ENCODE peak calls at places on chromosomes 1 and 21, in five cellular contexts. One of them, this sample, is unnamed.

GRCh38 chr1:161335796-161336195 is 21.6 kb downstream of the SDHC start:
- DNase-seq in HepG2: no peak
- DNase-seq in H1: no peak
- DNase-seq in K562: no peak
- DNase-seq in GM12878: no peak
- DNase-seq in this sample: no peak

GRCh38 chr21:17083084-17083483 is 429.8 kb upstream of the CXADR start:
- DNase-seq in K562: no peak
- DNase-seq in HepG2: no peak
- DNase-seq in GM12878: no peak
- DNase-seq in H1: no peak
- DNase-seq in this sample: no peak

GRCh38 chr1:87182611-87183010 is 146.1 kb upstream of the LMO4 start:
- DNase-seq in HepG2: no peak
- DNase-seq in H1: no peak
- DNase-seq in K562: no peak
- DNase-seq in GM12878: no peak
- DNase-seq in this sample: no peak

GRCh38 chr1:52057245-52057644 is 1.1 kb downstream of the BTF3L4 start:
- DNase-seq in H1: no peak
- DNase-seq in GM12878: no peak
- DNase-seq in HepG2: no peak
- DNase-seq in K562: no peak
- DNase-seq in this sample: no peak

GRCh38 chr1:180482425-180483275 is 19.7 kb downstream of the ACBD6 start:
- DNase-seq in HepG2: peak
- DNase-seq in K562: peak
- DNase-seq in H1: no peak
- DNase-seq in GM12878: no peak
- DNase-seq in this sample: no peak

GRCh38 chr1:196317535-196318522 is 290.4 kb downstream of the KCNT2 start:
- DNase-seq in K562: no peak
- DNase-seq in H1: no peak
- DNase-seq in HepG2: peak
- DNase-seq in GM12878: no peak
- DNase-seq in this sample: peak

GRCh38 chr1:210098376-210098775 is 134.2 kb upstream of the SERTAD4 start:
- DNase-seq in H1: no peak
- DNase-seq in HepG2: no peak
- DNase-seq in K562: no peak
- DNase-seq in GM12878: no peak
- DNase-seq in this sample: no peak

GRCh38 chr1:63674238-63674864 is 81.1 kb downstream of the PGM1 start:
- DNase-seq in GM12878: no peak
- DNase-seq in H1: peak
- DNase-seq in HepG2: peak
- DNase-seq in K562: peak
- DNase-seq in this sample: peak

GRCh38 chr1:49298304-49298703 is 521.6 kb upstream of the BEND5 start:
- DNase-seq in H1: no peak
- DNase-seq in K562: no peak
- DNase-seq in HepG2: no peak
- DNase-seq in GM12878: no peak
- DNase-seq in this sample: no peak

GRCh38 chr1:62371375-62371774 is 52.1 kb upstream of the KANK4 start:
- DNase-seq in H1: no peak
- DNase-seq in GM12878: no peak
- DNase-seq in K562: no peak
- DNase-seq in HepG2: no peak
- DNase-seq in this sample: no peak

GRCh38 chr1:81375884-81376548 is 424.7 kb upstream of the ADGRL2 start:
- DNase-seq in K562: no peak
- DNase-seq in GM12878: no peak
- DNase-seq in HepG2: no peak
- DNase-seq in H1: no peak
- DNase-seq in this sample: no peak

GRCh38 chr1:200473698-200474371 is 64.0 kb upstream of the ZNF281 start:
- DNase-seq in HepG2: no peak
- DNase-seq in GM12878: peak
- DNase-seq in K562: no peak
- DNase-seq in H1: no peak
- DNase-seq in this sample: no peak

GRCh38 chr1:45542591-45542990 is 8.0 kb upstream of the AKR1A1 start:
- DNase-seq in K562: peak
- DNase-seq in GM12878: no peak
- DNase-seq in H1: no peak
- DNase-seq in HepG2: peak
- DNase-seq in this sample: no peak

GRCh38 chr1:217138839-217139466 is 415.7 kb upstream of the ESRRG start:
- DNase-seq in GM12878: no peak
- DNase-seq in HepG2: no peak
- DNase-seq in K562: no peak
- DNase-seq in H1: no peak
- DNase-seq in this sample: no peak

GRCh38 chr1:187928288-187928687 is 1099.5 kb downstream of the PLA2G4A start:
- DNase-seq in GM12878: no peak
- DNase-seq in K562: no peak
- DNase-seq in HepG2: peak
- DNase-seq in H1: peak
- DNase-seq in this sample: peak

GRCh38 chr1:238063454-238063853 is 172.7 kb upstream of the ZP4 start:
- DNase-seq in GM12878: peak
- DNase-seq in HepG2: no peak
- DNase-seq in K562: no peak
- DNase-seq in H1: no peak
- DNase-seq in this sample: no peak

GRCh38 chr1:89871768-89872473 is 51.1 kb downstream of the LRRC8D start:
- DNase-seq in HepG2: no peak
- DNase-seq in GM12878: no peak
- DNase-seq in K562: no peak
- DNase-seq in H1: no peak
- DNase-seq in this sample: no peak

GRCh38 chr1:221900678-221901077 is 158.8 kb upstream of the DUSP10 start:
- DNase-seq in GM12878: peak
- DNase-seq in H1: no peak
- DNase-seq in K562: no peak
- DNase-seq in HepG2: no peak
- DNase-seq in this sample: no peak

DNA sequence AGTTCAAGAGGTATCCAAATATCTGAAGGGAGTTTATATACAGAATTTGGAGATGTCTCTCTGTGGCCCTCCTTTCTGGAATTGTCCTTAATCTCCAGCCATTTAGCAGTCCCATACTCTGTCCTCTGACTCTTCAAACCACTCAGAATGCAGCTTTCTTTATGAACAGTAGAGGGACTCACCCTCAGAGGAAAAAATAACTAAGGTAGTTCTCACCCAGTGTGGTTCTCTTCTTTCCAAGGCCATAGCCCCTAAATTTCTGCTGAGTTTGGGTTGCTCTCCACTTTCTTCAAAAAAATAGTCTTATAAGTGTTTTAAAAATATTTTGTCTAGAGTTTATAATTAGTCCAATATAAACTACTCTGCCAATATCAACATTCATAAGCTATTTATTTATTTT is 369.7 kb downstream of the MATN1 start:
- DNase-seq in GM12878: no peak
- DNase-seq in HepG2: no peak
- DNase-seq in H1: no peak
- DNase-seq in K562: no peak
- DNase-seq in this sample: no peak
- TF ChIP-seq CTCF in GM12878: peak
- TF ChIP-seq CTCF in HepG2: peak
- TF ChIP-seq CTCF in H1: peak
- TF ChIP-seq CTCF in K562: peak
- TF ChIP-seq CTCF in this sample: peak

GRCh38 chr21:26982767-26983166 is 15.9 kb upstream of the ADAMTS5 start:
- DNase-seq in H1: no peak
- DNase-seq in K562: no peak
- DNase-seq in HepG2: no peak
- DNase-seq in GM12878: no peak
- DNase-seq in this sample: no peak
- TF ChIP-seq JUND in H1: no peak
- TF ChIP-seq JUND in K562: no peak
- TF ChIP-seq JUND in HepG2: no peak
- TF ChIP-seq JUND in GM12878: no peak
- TF ChIP-seq JUND in this sample: no peak

DNA sequence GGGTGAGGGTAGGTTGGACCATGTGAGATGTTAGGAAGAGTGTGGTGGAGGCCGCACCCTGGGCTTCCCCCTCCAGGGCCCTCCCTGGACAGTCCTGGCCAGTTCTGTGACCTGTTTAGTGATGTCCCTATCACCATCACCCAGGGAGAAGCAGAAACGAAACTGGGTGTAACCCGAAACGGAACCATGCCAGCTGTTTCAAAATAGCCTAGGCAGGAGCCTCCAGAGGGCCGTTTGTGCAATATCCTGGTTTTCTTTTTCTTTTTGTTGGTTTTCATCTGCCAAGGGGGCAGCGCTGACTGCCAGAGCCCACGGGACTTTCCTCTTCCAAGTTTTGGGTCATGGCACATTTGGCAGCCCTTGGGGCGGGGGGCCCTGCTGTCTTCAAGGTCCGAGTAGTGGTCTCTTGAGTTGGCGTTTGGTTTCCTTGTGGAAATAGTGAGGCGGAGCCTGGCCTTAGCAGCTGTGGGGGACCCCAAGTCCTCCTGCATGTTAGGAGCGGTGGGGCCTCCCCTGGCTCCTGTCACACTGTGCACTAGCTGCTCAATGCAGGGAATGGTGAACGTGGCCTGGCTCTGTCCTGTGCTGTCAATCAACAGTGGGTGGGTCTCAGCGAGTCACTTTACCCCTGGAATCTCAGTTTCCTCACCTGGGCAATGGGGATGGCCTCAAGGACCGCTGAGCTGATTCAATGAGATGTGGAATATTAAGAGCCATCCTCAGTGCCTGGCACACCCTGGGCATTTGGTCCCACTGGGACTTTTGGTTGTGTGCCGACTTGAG is 90.7 kb downstream of the ARHGEF10L start:
- DNase-seq in GM12878: no peak
- DNase-seq in K562: no peak
- DNase-seq in H1: no peak
- DNase-seq in HepG2: no peak
- DNase-seq in this sample: no peak
- TF ChIP-seq POLR2A in GM12878: no peak
- TF ChIP-seq POLR2A in K562: no peak
- TF ChIP-seq POLR2A in H1: no peak
- TF ChIP-seq POLR2A in HepG2: no peak
- TF ChIP-seq POLR2A in this sample: no peak

GRCh38 chr1:201792534-201793305 is 36.2 kb upstream of the IPO9 start:
- DNase-seq in H1: peak
- DNase-seq in HepG2: peak
- DNase-seq in K562: peak
- DNase-seq in GM12878: no peak
- DNase-seq in this sample: peak

GRCh38 chr1:201791051-201791774 is 37.7 kb upstream of the IPO9 start:
- DNase-seq in HepG2: no peak
- DNase-seq in H1: no peak
- DNase-seq in GM12878: no peak
- DNase-seq in K562: no peak
- DNase-seq in this sample: no peak

GRCh38 chr1:201795066-201795465 is 33.9 kb upstream of the IPO9 start:
- DNase-seq in HepG2: no peak
- DNase-seq in K562: no peak
- DNase-seq in H1: no peak
- DNase-seq in GM12878: no peak
- DNase-seq in this sample: peak

GRCh38 chr1:201791775-201792166 is 37.2 kb upstream of the IPO9 start:
- DNase-seq in GM12878: no peak
- DNase-seq in H1: no peak
- DNase-seq in K562: no peak
- DNase-seq in HepG2: no peak
- DNase-seq in this sample: no peak

DNA sequence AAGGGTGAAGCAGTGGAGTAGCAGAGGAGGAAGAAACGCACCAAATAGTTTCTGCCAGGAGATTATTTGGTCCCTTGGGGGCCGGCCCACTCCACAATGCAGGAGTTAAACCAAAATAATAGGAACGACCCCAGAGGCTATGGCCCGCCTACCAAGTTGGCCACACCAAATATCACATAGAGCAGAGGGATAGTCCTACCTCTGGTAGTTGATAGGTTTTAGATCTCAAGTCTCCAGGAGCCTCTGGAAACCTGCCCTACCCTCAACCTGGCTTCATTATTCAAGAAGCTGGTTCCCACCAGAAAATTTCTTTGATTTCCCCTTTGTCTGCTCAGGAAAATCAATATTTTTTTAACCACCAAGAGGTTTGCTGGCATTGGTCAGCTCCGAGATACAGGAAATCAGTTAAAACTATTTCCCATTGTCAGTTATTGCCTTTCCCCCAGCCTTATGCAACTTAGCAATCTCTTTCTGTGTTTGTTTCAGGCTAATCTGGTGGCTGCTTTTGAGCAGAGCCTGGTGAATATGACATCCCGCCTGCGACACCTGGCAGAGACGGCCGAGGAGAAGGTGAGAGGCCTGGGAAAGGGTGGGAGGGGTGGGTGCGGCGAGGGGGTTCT is 35.5 kb upstream of the IPO9 start:
- DNase-seq in H1: no peak
- DNase-seq in GM12878: no peak
- DNase-seq in HepG2: no peak
- DNase-seq in K562: no peak
- DNase-seq in this sample: no peak
- TF ChIP-seq CTCF in H1: no peak
- TF ChIP-seq CTCF in GM12878: no peak
- TF ChIP-seq CTCF in HepG2: no peak
- TF ChIP-seq CTCF in K562: no peak
- TF ChIP-seq CTCF in this sample: no peak

DNA sequence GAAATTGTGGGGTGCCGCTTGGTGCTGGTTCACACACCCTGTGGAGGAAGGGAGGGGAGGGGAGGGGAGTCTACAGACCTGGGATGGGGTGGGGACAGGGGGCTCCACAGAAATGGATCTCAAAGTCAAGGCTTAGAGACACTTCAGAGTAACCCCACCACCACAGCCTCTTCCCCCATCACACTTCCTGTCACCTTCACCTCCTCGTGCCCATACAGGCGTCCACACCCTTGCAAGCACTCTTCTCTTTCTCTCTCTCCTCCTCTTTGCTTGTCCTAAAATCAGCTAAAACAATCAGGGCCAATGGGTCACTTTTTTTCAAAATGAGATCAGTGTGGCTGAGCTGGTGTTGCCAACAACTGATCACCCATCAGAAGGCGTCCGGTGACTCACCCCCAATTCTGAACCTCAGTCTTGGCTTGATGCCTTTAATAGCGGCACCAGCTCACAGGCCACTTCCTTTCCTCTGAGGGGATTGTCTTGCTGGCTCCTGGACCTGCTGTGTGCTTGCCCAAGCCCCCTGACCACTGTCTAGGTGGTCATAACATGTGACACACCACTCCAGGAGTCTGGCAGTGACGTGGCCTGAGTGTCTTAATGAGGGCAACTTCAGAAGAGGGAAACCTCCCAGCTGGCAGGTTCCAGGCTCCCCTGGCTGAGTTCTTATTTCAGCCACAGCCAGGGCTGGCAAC is 1.5 kb downstream of the DRAXIN start:
- DNase-seq in H1: no peak
- DNase-seq in HepG2: no peak
- DNase-seq in K562: peak
- DNase-seq in GM12878: no peak
- DNase-seq in this sample: peak
- TF ChIP-seq JUND in H1: no peak
- TF ChIP-seq JUND in HepG2: no peak
- TF ChIP-seq JUND in K562: peak
- TF ChIP-seq JUND in GM12878: no peak
- TF ChIP-seq JUND in this sample: peak

GRCh38 chr1:233042834-233043233 is 92.4 kb downstream of the NTPCR start:
- DNase-seq in HepG2: no peak
- DNase-seq in H1: no peak
- DNase-seq in K562: no peak
- DNase-seq in GM12878: no peak
- DNase-seq in this sample: no peak
- TF ChIP-seq POLR2A in HepG2: no peak
- TF ChIP-seq POLR2A in H1: no peak
- TF ChIP-seq POLR2A in K562: no peak
- TF ChIP-seq POLR2A in GM12878: no peak
- TF ChIP-seq POLR2A in this sample: no peak